ENCODE peak calls at places on chromosomes 16 and 17, in four cellular contexts. M is stimulated activated CD4-positive, alpha-beta T cell treated with anti-CD3 and anti-CD28 coated beads, TNF-alpha, amount 100 ng/mL, for 4 hours; I is dorsolateral prefrontal cortex; Y is Right ventricle myocardium superior. T is an unnamed sample.

GRCh38 chr16:1277016-1277944 is 21.4 kb downstream of the TPSD1 start:
- DNase-seq in Y (no peak), I (no peak), M (no peak), T (no peak)

GRCh38 chr17:49343273-49343672 is 18.8 kb downstream of the ZNF652 start:
- DNase-seq in M (no peak), I (no peak), Y (no peak), T (no peak)

GRCh38 chr17:4086041-4086483 is 56.8 kb downstream of the ZZEF1 start:
- DNase-seq in Y (no peak), M (no peak), I (no peak), T (no peak)

GRCh38 chr16:88282221-88283041 is 100.3 kb upstream of the ZNF469 start:
- DNase-seq in Y (peak), M (no peak), I (no peak), T (no peak)

GRCh38 chr16:31350275-31351005 is 4.5 kb upstream of the ITGAX start:
- DNase-seq in M (no peak), Y (no peak), I (no peak), T (peak)

GRCh38 chr17:14374268-14374667 is 73.4 kb downstream of the HS3ST3B1 start:
- DNase-seq in M (no peak), I (no peak), Y (no peak), T (no peak)

GRCh38 chr17:82390860-82391435 is 19.4 kb downstream of the UTS2R start:
- DNase-seq in M (no peak), Y (no peak), I (no peak), T (no peak)

GRCh38 chr17:45784583-45785372 is 658 bp downstream of the CRHR1 start:
- DNase-seq in I (peak), M (no peak), Y (peak), T (peak)

GRCh38 chr17:45227631-45228120 is 6.0 kb downstream of the FMNL1 start:
- DNase-seq in M (no peak), I (no peak), Y (peak), T (no peak)

GRCh38 chr16:17276610-17277009 is 194.2 kb downstream of the XYLT1 start:
- DNase-seq in M (no peak), Y (no peak), I (no peak), T (no peak)

GRCh38 chr16:73713301-73713700 is 583.3 kb upstream of the PSMD7 start:
- DNase-seq in I (peak), Y (no peak), M (no peak), T (no peak)

GRCh38 chr16:29664133-29664912 is 1.3 kb downstream of the SPN start:
- DNase-seq in Y (peak), M (no peak), I (no peak), T (peak)

GRCh38 chr16:81551141-81551808 is 106.7 kb downstream of the CMIP start:
- DNase-seq in I (no peak), M (no peak), Y (no peak), T (peak)

GRCh38 chr17:1227917-1228751 is 42.1 kb upstream of the BHLHA9 start:
- DNase-seq in Y (peak), M (no peak), I (no peak), T (peak)

GRCh38 chr17:81292450-81292849 is 2.7 kb downstream of the SLC38A10 start:
- DNase-seq in M (no peak), Y (no peak), I (no peak), T (no peak)

GRCh38 chr16:31718998-31719397 is 154.6 kb upstream of the ZNF267 start:
- DNase-seq in M (no peak), Y (no peak), I (no peak), T (no peak)

GRCh38 chr17:10114931-10115535 is 83.4 kb downstream of the GAS7 start:
- DNase-seq in I (peak), Y (peak), M (peak), T (peak)

GRCh38 chr17:81923302-81924260 is 4.0 kb downstream of the MAFG start:
- DNase-seq in M (no peak), Y (peak), I (no peak), T (peak)

GRCh38 chr17:22512506-22512905 is 820.2 kb downstream of the KCNJ18 start:
- DNase-seq in I (no peak), M (no peak), Y (no peak), T (no peak)

GRCh38 chr17:28182559-28182958 is 136.4 kb upstream of the TMEM97 start:
- DNase-seq in Y (no peak), I (no peak), M (no peak), T (no peak)

GRCh38 chr16:75288596-75289120 is 37.2 kb upstream of the BCAR1 start:
- DNase-seq in Y (no peak), M (peak), I (no peak), T (no peak)

GRCh38 chr17:60573139-60573975 is 26.6 kb upstream of the PPM1D start:
- DNase-seq in M (no peak), I (no peak), Y (no peak), T (no peak)

GRCh38 chr16:49631521-49632041 is 224.3 kb downstream of the ZNF423 start:
- DNase-seq in I (no peak), Y (no peak), M (no peak), T (no peak)

GRCh38 chr17:17343160-17343735 is 40.1 kb downstream of the NT5M start:
- DNase-seq in I (no peak), Y (peak), M (no peak), T (no peak)

GRCh38 chr17:63929860-63930766 is 2.0 kb downstream of the CD79B start:
- DNase-seq in Y (peak), I (no peak), M (no peak), T (no peak)

GRCh38 chr16:67666538-67667433 is at the start of the genes C16orf86 and ENKD1:
- DNase-seq in Y (peak), M (peak), I (peak), T (peak)

GRCh38 chr17:75548839-75549238 is 23.3 kb downstream of the LLGL2 start:
- DNase-seq in M (no peak), Y (no peak), I (no peak), T (no peak)

GRCh38 chr17:19003966-19004600 is 481 bp downstream of the FAM83G start:
- DNase-seq in M (peak), I (no peak), Y (no peak), T (no peak)

GRCh38 chr16:74199066-74199841 is 97.4 kb upstream of the PSMD7 start:
- DNase-seq in Y (no peak), I (no peak), M (no peak), T (no peak)

GRCh38 chr16:66824006-66824405 is 6.8 kb downstream of the NAE1 start:
- DNase-seq in I (no peak), Y (no peak), M (no peak), T (no peak)

GRCh38 chr16:80948886-80949502 is 57.7 kb downstream of the CMC2 start:
- DNase-seq in I (peak), Y (peak), M (no peak), T (peak)

GRCh38 chr16:85998868-85999729 is 100.1 kb downstream of the IRF8 start:
- DNase-seq in Y (no peak), I (no peak), M (no peak), T (no peak)

GRCh38 chr17:18257747-18258355 is 687 bp downstream of the FLII start:
- DNase-seq in Y (peak), M (peak), I (peak), T (peak)

GRCh38 chr16:27154573-27155521 is 48.5 kb upstream of the KDM8 start:
- DNase-seq in I (peak), Y (peak), M (peak), T (peak)

GRCh38 chr17:79916991-79917901 is 78.0 kb upstream of the CBX4 start:
- DNase-seq in Y (no peak), I (no peak), M (no peak), T (peak)

GRCh38 chr16:57645691-57646387 is 17.4 kb downstream of the ADGRG1 start:
- DNase-seq in M (no peak), Y (peak), I (no peak), T (no peak)

GRCh38 chr16:48365601-48366164 is 19.5 kb downstream of the SIAH1 start:
- DNase-seq in M (peak), I (peak), Y (peak), T (peak)

GRCh38 chr16:17414916-17415315 is 55.8 kb downstream of the XYLT1 start:
- DNase-seq in Y (no peak), M (no peak), I (no peak), T (no peak)

T was measured in lower lobe of right lung.